ENCODE peak calls at places on chromosomes 16 and 17, in nine cellular contexts. P, G, X, M, B, V, N, Q and F are unnamed samples.

GRCh38 chr16:21980032-21980431 is 20.9 kb downstream of the PDZD9 start:
- DNase-seq in Q (no peak), P (no peak), B (no peak), N (no peak), G (no peak), M (no peak), V (no peak), X (no peak), F (no peak)

GRCh38 chr17:42010898-42011516 is 6.2 kb downstream of the DNAJC7 start:
- DNase-seq in V (no peak), P (no peak), B (no peak), G (no peak), N (no peak), Q (no peak), X (peak; percentile 25), M (peak; percentile 57), F (no peak)

GRCh38 chr17:38511126-38512108 is 83.2 kb downstream of the ARHGAP23 start:
- DNase-seq in B (no peak), P (no peak), X (peak; percentile 40), N (no peak), V (peak; percentile 61), Q (peak; percentile 62), G (no peak), M (peak; percentile 51), F (no peak)

GRCh38 chr16:47493358-47494337 is 32.5 kb downstream of the PHKB start:
- DNase-seq in Q (no peak), V (no peak), X (no peak), M (no peak), N (no peak), B (no peak), P (no peak), G (no peak), F (no peak)

GRCh38 chr17:82134101-82134500 is 36.1 kb upstream of the FASN start:
- DNase-seq in B (no peak), G (no peak), M (no peak), Q (no peak), P (peak; percentile 79), X (peak; percentile 29), V (no peak), N (no peak), F (peak; percentile 91)

GRCh38 chr17:81984773-81985410 is 7.5 kb downstream of the ASPSCR1 start:
- DNase-seq in M (no peak), Q (no peak), P (no peak), G (no peak), X (no peak), B (no peak), V (no peak), N (no peak), F (no peak)

GRCh38 chr17:6713130-6713917 is at the start of gene SLC13A5:
- DNase-seq in Q (no peak), M (peak; percentile 41), G (peak; percentile 33), V (peak; percentile 54), P (no peak), B (no peak), N (no peak), X (peak; percentile 11), F (no peak)

GRCh38 chr17:34254146-34254545 is 939 bp upstream of the CCL2 start:
- DNase-seq in V (no peak), M (peak; percentile 89), G (no peak), B (no peak), N (no peak), P (no peak), Q (no peak), X (no peak), F (no peak)

GRCh38 chr16:59164461-59164860 is 430.3 kb upstream of the GOT2 start:
- DNase-seq in G (no peak), X (no peak), B (no peak), P (peak; percentile 26), V (no peak), N (no peak), M (no peak), Q (no peak), F (no peak)

GRCh38 chr17:68973098-68973929 is 18.1 kb upstream of the ABCA8 start:
- DNase-seq in M (no peak), N (no peak), G (no peak), V (no peak), B (no peak), Q (no peak), X (no peak), P (no peak), F (no peak)
- H3K27ac ChIP-seq in M (no peak overlapping the region), N (no peak overlapping the region), G (no peak overlapping the region), V (no peak overlapping the region), B (no peak overlapping the region), Q (no peak overlapping the region), X (no peak overlapping the region), P (no peak overlapping the region), F (no peak overlapping the region)

DNA sequence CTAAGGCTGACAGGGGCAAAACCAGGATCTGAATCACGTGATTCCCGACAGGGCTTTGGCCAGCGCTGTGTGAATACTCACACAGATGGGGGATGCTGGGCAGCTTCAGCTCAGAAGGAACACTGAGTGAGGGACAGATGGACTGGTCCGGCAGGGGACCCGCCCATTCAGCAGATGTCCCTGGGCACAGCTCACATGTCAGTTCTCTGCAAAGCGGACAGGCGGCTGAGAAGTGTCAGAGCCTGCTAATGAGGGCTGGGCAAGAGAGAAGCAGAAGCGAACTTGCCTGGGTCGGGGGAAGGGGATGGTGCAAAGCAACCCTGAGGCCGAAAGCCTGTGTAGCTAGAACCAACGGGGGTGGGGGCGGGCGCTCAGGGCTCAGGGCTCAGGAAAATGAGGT is 11.9 kb upstream of the GLIS2 start:
- DNase-seq in Q (no peak), G (no peak), P (no peak), X (no peak), V (no peak), N (no peak), B (no peak), M (no peak), F (no peak)
- H3K27ac ChIP-seq in Q (no peak overlapping the region), G (no peak overlapping the region), P (no peak overlapping the region), X (no peak overlapping the region), V (no peak overlapping the region), N (no peak overlapping the region), B (no peak overlapping the region), M (no peak overlapping the region), F (no peak overlapping the region)

GRCh38 chr16:10663146-10663545 is 31.6 kb downstream of the TEKT5 start:
- DNase-seq in N (no peak), B (no peak), G (no peak), X (no peak), P (no peak), M (no peak), V (no peak), Q (peak; percentile 25), F (no peak)
- H3K27ac ChIP-seq in N (no peak overlapping the region), B (no peak overlapping the region), G (no peak overlapping the region), X (no peak overlapping the region), P (no peak overlapping the region), M (no peak overlapping the region), V (no peak overlapping the region), Q (no peak overlapping the region), F (peak overlapping the region; percentile 18)

GRCh38 chr17:56913867-56914640 is at the start of gene TRIM25:
- DNase-seq in V (peak; percentile 85), G (peak; percentile 93), B (peak; percentile 75), Q (peak; percentile 87), N (peak; percentile 95), X (peak; percentile 92), P (peak; percentile 94), M (peak; percentile 91), F (peak; percentile 96)

GRCh38 chr17:56913000-56913866 is 616 bp downstream of the TRIM25 start:
- DNase-seq in Q (peak; percentile 31), P (no peak), M (peak; percentile 12), X (no peak), N (peak; percentile 68), G (peak; percentile 29), V (no peak), B (no peak), F (no peak)

GRCh38 chr17:56910509-56911235 is 3.2 kb downstream of the TRIM25 start:
- DNase-seq in M (no peak), G (no peak), X (no peak), N (no peak), V (no peak), Q (no peak), B (no peak), P (no peak), F (no peak)

GRCh38 chr17:56914641-56915263 is 903 bp upstream of the TRIM25 start:
- DNase-seq in M (no peak), G (no peak), P (no peak), X (no peak), Q (no peak), B (no peak), N (no peak), V (no peak), F (no peak)

GRCh38 chr17:56912105-56912999 is 1.5 kb downstream of the TRIM25 start:
- DNase-seq in V (peak; percentile 45), M (peak; percentile 27), N (no peak), X (no peak), P (peak; percentile 32), Q (peak; percentile 68), B (no peak), G (peak; percentile 36), F (no peak)
- H3K27ac ChIP-seq in V (peak overlapping the region; percentile 12), M (no peak overlapping the region), N (peak overlapping the region; percentile 93), X (peak overlapping the region; percentile 92), P (peak overlapping the region; percentile 92), Q (peak overlapping the region; percentile 89), B (peak overlapping the region; percentile 87), G (no peak overlapping the region), F (peak overlapping the region; percentile 97)

GRCh38 chr16:29012913-29013641 is 28.2 kb downstream of the LAT start:
- DNase-seq in G (no peak), M (no peak), N (no peak), B (no peak), X (no peak), P (no peak), V (no peak), Q (no peak), F (no peak)

GRCh38 chr16:29009050-29009837 is 24.4 kb downstream of the LAT start:
- DNase-seq in N (no peak), G (no peak), M (no peak), Q (no peak), V (no peak), P (no peak), B (no peak), X (no peak), F (no peak)

GRCh38 chr16:29009838-29010166 is 24.9 kb downstream of the LAT start:
- DNase-seq in B (no peak), M (no peak), N (no peak), X (no peak), P (no peak), Q (no peak), V (no peak), G (no peak), F (no peak)

GRCh38 chr16:29011851-29012250 is 27.0 kb downstream of the LAT start:
- DNase-seq in M (no peak), V (no peak), N (no peak), X (no peak), Q (no peak), P (no peak), B (no peak), G (no peak), F (no peak)

GRCh38 chr16:29011112-29011511 is 26.3 kb downstream of the LAT start:
- DNase-seq in V (no peak), B (no peak), Q (no peak), G (no peak), M (no peak), N (no peak), X (no peak), P (no peak), F (no peak)
- H3K27ac ChIP-seq in V (no peak overlapping the region), B (no peak overlapping the region), Q (no peak overlapping the region), G (no peak overlapping the region), M (no peak overlapping the region), N (no peak overlapping the region), X (no peak overlapping the region), P (no peak overlapping the region), F (no peak overlapping the region)